ENCODE peak calls at places on chromosome 12, in five cellular contexts. S is trophoblast cell, Q is mesenchymal stem cell, C is H9, F is neuronal stem cell. R is an unnamed sample.

GRCh38 chr12:50055831-50056628 is 1.4 kb upstream of the ASIC1 start:
- DNase-seq in S (no peak), Q (peak), C (peak), F (no peak), R (no peak)

GRCh38 chr12:120361506-120362208 is 7.3 kb downstream of the MSI1 start:
- DNase-seq in F (peak), Q (peak), C (peak), S (peak), R (peak)

GRCh38 chr12:55822228-55822627 is 4.4 kb downstream of the ORMDL2 start:
- DNase-seq in S (no peak), C (no peak), Q (peak), F (no peak), R (peak)

GRCh38 chr12:132746621-132747020 is 15.0 kb downstream of the ANKLE2 start:
- DNase-seq in S (no peak), C (no peak), Q (no peak), F (no peak), R (no peak)

GRCh38 chr12:23084236-23084995 is 459.4 kb downstream of the ETNK1 start:
- DNase-seq in S (peak), C (no peak), F (no peak), Q (peak), R (no peak)

GRCh38 chr12:58894040-58894439 is 26.3 kb downstream of the LRIG3 start:
- DNase-seq in Q (no peak), S (no peak), F (no peak), C (no peak), R (no peak)

GRCh38 chr12:39505562-39505961 is 62.6 kb upstream of the KIF21A start:
- DNase-seq in S (no peak), F (no peak), Q (no peak), C (no peak), R (no peak)

GRCh38 chr12:88420460-88420859 is 159.8 kb downstream of the KITLG start:
- DNase-seq in Q (peak), S (no peak), F (no peak), C (no peak), R (no peak)

GRCh38 chr12:104410326-104410725 is 46.4 kb upstream of the CHST11 start:
- DNase-seq in F (no peak), S (no peak), C (no peak), Q (no peak), R (no peak)

GRCh38 chr12:121026274-121027045 is 10.2 kb upstream of the C12orf43 start:
- DNase-seq in C (no peak), Q (no peak), S (no peak), F (no peak), R (no peak)

GRCh38 chr12:111298583-111299436 is 70.1 kb downstream of the PHETA1 start:
- DNase-seq in C (peak), F (peak), Q (peak), S (no peak), R (peak)

GRCh38 chr12:100229876-100230275 is 29.3 kb downstream of the ACTR6 start:
- DNase-seq in S (peak), Q (peak), C (no peak), F (no peak), R (no peak)

GRCh38 chr12:65534105-65534841 is 255.8 kb downstream of the MSRB3 start:
- DNase-seq in Q (peak), F (no peak), C (no peak), S (no peak), R (no peak)

GRCh38 chr12:53930591-53931255 is 7.9 kb upstream of the HOXC13 start:
- DNase-seq in Q (no peak), F (no peak), C (no peak), S (no peak), R (peak)

GRCh38 chr12:20128926-20129325 is 239.4 kb upstream of the PDE3A start:
- DNase-seq in S (no peak), C (no peak), F (no peak), Q (no peak), R (no peak)

GRCh38 chr12:123062682-123063426 is 82.4 kb downstream of the ARL6IP4 start:
- DNase-seq in Q (peak), C (no peak), S (peak), F (no peak), R (no peak)

GRCh38 chr12:48366131-48366530 is 15.4 kb upstream of the ZNF641 start:
- DNase-seq in C (no peak), F (no peak), Q (no peak), S (no peak), R (no peak)

GRCh38 chr12:12992418-12993175 is 7.5 kb downstream of the HEBP1 start:
- DNase-seq in F (no peak), Q (peak), S (no peak), C (no peak), R (no peak)

GRCh38 chr12:38399711-38400205 is 83.2 kb downstream of the ALG10B start:
- DNase-seq in F (peak), C (no peak), Q (no peak), S (no peak), R (no peak)

GRCh38 chr12:52798671-52799497 is 3.0 kb upstream of the KRT3 start:
- DNase-seq in C (no peak), Q (peak), S (peak), F (no peak), R (no peak)

GRCh38 chr12:50174971-50175715 is 8.0 kb upstream of the CERS5 start:
- DNase-seq in C (no peak), F (peak), Q (peak), S (no peak), R (no peak)

GRCh38 chr12:15987696-15988095 is 76.6 kb downstream of the DERA start:
- DNase-seq in S (no peak), F (no peak), C (no peak), Q (no peak), R (no peak)

GRCh38 chr12:113439606-113440030 is 17.4 kb downstream of the SDSL start:
- DNase-seq in S (peak), F (peak), C (peak), Q (peak), R (peak)

GRCh38 chr12:3725267-3726115 is 27.4 kb downstream of the CRACR2A start:
- DNase-seq in Q (no peak), S (no peak), C (peak), F (no peak), R (no peak)

GRCh38 chr12:60266381-60266852 is 670.6 kb downstream of the SLC16A7 start:
- DNase-seq in S (no peak), C (no peak), F (no peak), Q (peak), R (no peak)

GRCh38 chr12:122668268-122668667 is 34.9 kb downstream of the HCAR2 start:
- DNase-seq in F (no peak), S (no peak), Q (no peak), C (peak), R (no peak)

GRCh38 chr12:106975098-106975497 is 11.8 kb downstream of the MTERF2 start:
- DNase-seq in F (no peak), Q (no peak), C (no peak), S (no peak), R (no peak)
- H2BK12ac ChIP-seq in F (no peak), Q (no peak), C (no peak), S (no peak), R (no peak)

DNA sequence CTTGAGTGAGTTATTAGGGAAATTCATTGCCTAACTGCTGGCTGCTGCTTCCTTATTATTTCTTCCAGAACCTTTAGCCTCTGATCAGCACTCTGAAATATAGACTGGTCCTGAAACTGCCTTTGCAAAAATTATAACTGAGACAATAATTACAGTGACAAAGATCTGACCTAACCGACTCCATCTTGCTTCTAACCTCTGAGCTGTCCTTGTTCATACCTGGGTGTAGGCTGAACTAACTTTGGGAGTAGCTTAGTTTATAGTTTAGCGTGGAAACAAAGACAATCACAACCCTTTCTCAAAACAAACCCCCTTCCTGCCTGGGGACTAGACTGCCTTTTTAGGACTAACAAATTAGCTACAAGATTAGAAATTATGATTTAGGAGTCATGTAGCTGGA is 117.4 kb downstream of the DYRK2 start:
- DNase-seq in S (no peak), F (no peak), Q (no peak), C (no peak), R (no peak)
- H2BK12ac ChIP-seq in S (no peak), F (no peak), Q (no peak), C (no peak), R (no peak)

GRCh38 chr12:156945-157344 is 57.0 kb downstream of the SLC6A12 start:
- DNase-seq in Q (no peak), F (no peak), S (no peak), C (no peak), R (no peak)

GRCh38 chr12:155646-156045 is 58.3 kb downstream of the SLC6A12 start:
- DNase-seq in Q (no peak), C (no peak), F (no peak), S (no peak), R (no peak)

GRCh38 chr12:154058-154457 is 59.9 kb downstream of the SLC6A12 start:
- DNase-seq in S (no peak), Q (no peak), F (no peak), C (no peak), R (no peak)

GRCh38 chr12:153080-153746 is 60.7 kb downstream of the SLC6A12 start:
- DNase-seq in F (peak), C (peak), Q (peak), S (peak), R (peak)

DNA sequence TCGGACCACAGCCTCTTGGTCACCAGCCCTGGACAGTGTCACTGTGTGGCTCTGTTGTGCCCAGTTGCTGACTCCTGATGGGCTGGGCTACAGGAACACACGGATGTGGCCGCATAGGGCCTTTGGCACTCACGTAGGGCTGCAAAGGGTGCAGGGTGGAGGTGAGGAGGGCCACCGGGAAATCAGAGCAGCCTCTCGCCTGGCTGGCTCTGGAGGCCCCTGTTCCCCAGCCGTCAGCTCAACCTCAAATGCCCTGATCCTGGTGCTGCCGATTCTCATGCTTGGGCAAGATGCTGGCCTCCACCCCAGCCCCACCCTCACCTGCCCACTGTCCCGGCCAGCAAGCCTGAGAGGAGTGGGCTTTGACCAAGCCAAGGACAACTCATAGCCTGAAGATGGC is 59.0 kb downstream of the SLC6A12 start:
- DNase-seq in F (no peak), C (no peak), Q (no peak), S (no peak), R (no peak)
- H2BK12ac ChIP-seq in F (no peak), C (no peak), Q (no peak), S (no peak), R (no peak)

GRCh38 chr12:2414810-2415567 is 362.2 kb downstream of the CACNA1C start:
- DNase-seq in C (no peak), F (no peak), Q (no peak), S (no peak), R (no peak)

GRCh38 chr12:2415568-2415944 is 362.8 kb downstream of the CACNA1C start:
- DNase-seq in C (no peak), S (no peak), Q (no peak), F (no peak), R (no peak)

GRCh38 chr12:2416158-2416557 is 363.4 kb downstream of the CACNA1C start:
- DNase-seq in S (no peak), C (no peak), F (no peak), Q (no peak), R (no peak)

GRCh38 chr12:2418579-2418978 is 365.8 kb downstream of the CACNA1C start:
- DNase-seq in C (no peak), Q (no peak), S (no peak), F (no peak), R (no peak)

DNA sequence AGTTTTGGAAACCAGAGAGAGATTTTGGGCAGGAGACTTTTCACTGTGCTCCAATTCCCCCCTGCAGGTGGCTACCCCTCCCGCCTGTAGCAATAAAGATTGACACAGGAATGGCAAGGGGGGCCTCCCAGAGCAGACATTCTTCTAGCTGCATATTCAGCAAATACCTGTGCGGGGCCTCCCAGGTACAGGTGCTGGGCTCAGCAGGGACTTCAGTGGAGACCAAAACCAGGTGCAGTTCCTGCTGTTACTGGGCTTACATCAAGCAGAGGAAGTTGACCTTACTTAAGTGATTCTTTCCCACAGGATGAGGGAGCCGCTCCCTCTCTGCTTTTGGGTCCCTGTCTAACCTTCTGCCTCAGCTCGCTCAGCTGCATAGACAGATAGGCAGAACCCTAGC is 365.0 kb downstream of the CACNA1C start:
- DNase-seq in S (no peak), F (no peak), Q (no peak), C (peak), R (no peak)
- H2BK12ac ChIP-seq in S (no peak), F (no peak), Q (no peak), C (no peak), R (peak)

DNA sequence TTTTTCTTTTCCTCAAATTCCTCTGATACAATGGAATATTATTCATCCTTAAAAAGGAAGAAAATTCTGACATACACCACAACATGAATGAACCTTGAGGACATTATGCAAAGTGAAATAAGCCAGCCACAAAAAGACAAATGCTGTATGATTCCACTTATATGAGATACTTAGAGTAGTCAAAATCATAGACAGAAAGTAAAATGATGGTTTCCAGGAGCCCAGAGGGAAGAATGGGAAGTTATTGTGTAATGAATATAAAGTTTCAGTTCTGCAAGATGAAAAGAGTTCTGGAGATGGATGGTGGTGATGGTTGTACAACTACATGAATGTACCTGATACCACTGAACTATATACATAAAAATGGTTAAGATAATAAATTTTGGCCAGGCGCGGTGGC is 18.3 kb downstream of the VWF start:
- DNase-seq in F (no peak), Q (no peak), S (no peak), C (no peak), R (no peak)
- H2BK12ac ChIP-seq in F (no peak), Q (no peak), S (no peak), C (no peak), R (no peak)